ENCODE peak calls at places on chromosome 6, in nine cellular contexts. V is NCI-H1417 treated with DMSO at 0.1 percent for 48 hours, R is stomach, G is caudate nucleus, O is D721Med, U is spleen, M is ecto neural progenitor cell, Z is M059J, D is foreskin fibroblast. X is an unnamed sample.

GRCh38 chr6:121849477-121849876 is 414.0 kb downstream of the GJA1 start:
- DNase-seq in M (peak), V (no peak), Z (peak), U (no peak), G (no peak), D (peak), R (peak), O (no peak), X (no peak)

GRCh38 chr6:56021943-56022342 is 146.6 kb upstream of the BMP5 start:
- DNase-seq in D (no peak), R (no peak), Z (peak), V (no peak), M (no peak), U (no peak), G (no peak), O (no peak), X (no peak)

GRCh38 chr6:147395158-147395557 is 113.3 kb upstream of the SAMD5 start:
- DNase-seq in Z (no peak), U (no peak), V (no peak), M (no peak), D (no peak), R (no peak), G (no peak), O (no peak), X (no peak)

GRCh38 chr6:33075568-33076405 is at the start of gene HLA-DPB1:
- DNase-seq in D (peak), R (no peak), G (no peak), M (no peak), Z (peak), U (peak), V (no peak), O (peak), X (no peak)

GRCh38 chr6:72952808-72953630 is 272.3 kb downstream of the KHDC1L start:
- DNase-seq in D (peak), V (no peak), Z (peak), M (no peak), U (no peak), G (no peak), R (no peak), O (no peak), X (no peak)

GRCh38 chr6:169933839-169934698 is 182.6 kb downstream of the ERMARD start:
- DNase-seq in Z (peak), U (no peak), V (no peak), G (no peak), R (peak), D (peak), O (no peak), M (no peak), X (no peak)

GRCh38 chr6:131765081-131765852 is 42.6 kb upstream of the ENPP1 start:
- DNase-seq in G (no peak), O (no peak), V (no peak), R (no peak), D (peak), Z (peak), M (no peak), U (no peak), X (no peak)

GRCh38 chr6:156587751-156588301 is 189.4 kb upstream of the ARID1B start:
- DNase-seq in V (no peak), U (no peak), O (no peak), R (no peak), Z (no peak), D (no peak), G (no peak), M (no peak), X (no peak)

GRCh38 chr6:7545509-7546369 is 4.3 kb downstream of the DSP start:
- DNase-seq in D (no peak), V (no peak), U (no peak), M (no peak), R (no peak), O (no peak), Z (peak), G (no peak), X (no peak)

GRCh38 chr6:74671558-74672025 is 534.3 kb downstream of the COL12A1 start:
- DNase-seq in M (no peak), O (no peak), Z (peak), V (no peak), D (peak), G (no peak), U (no peak), R (no peak), X (no peak)